ENCODE peak calls at places on chromosomes 7 and 10, in nine cellular contexts. M is IMR-90, T is right lobe of liver, Z is stomach, P is Peyer's patch, H is body of pancreas, F is transverse colon, A is sigmoid colon, Q is breast epithelium. I is an unnamed sample. For H3K4me1, the result is how much of the 10 kb centered on the place peaks cover.

GRCh38 chr10:44364566-44364965 is 20.3 kb downstream of the CXCL12 start:
- DNase-seq in M (no peak), T (no peak), Z (no peak), P (no peak), H (no peak), F (no peak), A (no peak), Q (no peak), I (no peak)

GRCh38 chr7:81583882-81584533 is 185.8 kb downstream of the HGF start:
- DNase-seq in M (no peak), T (no peak), Z (no peak), P (no peak), H (no peak), F (no peak), A (no peak), Q (no peak), I (no peak)

GRCh38 chr10:29032229-29032628 is 256.6 kb upstream of the LYZL1 start:
- DNase-seq in M (no peak), T (no peak), Z (no peak), P (no peak), H (no peak), F (no peak), A (no peak), Q (no peak), I (no peak)

GRCh38 chr10:1142596-1142995 is 86.4 kb downstream of the WDR37 start:
- DNase-seq in M (no peak), T (no peak), Z (no peak), P (no peak), H (no peak), F (no peak), A (no peak), Q (no peak), I (no peak)

GRCh38 chr10:105138287-105138854 is 497.3 kb downstream of the SORCS3 start:
- DNase-seq in M (no peak), T (no peak), Z (no peak), P (no peak), H (no peak), F (no peak), A (no peak), Q (no peak), I (no peak)

GRCh38 chr7:143467724-143468123 is 9.9 kb upstream of the TAS2R41 start:
- DNase-seq in M (no peak), T (no peak), Z (no peak), P (no peak), H (no peak), F (no peak), A (no peak), Q (no peak), I (no peak)

GRCh38 chr7:105321754-105322455 is 66.8 kb downstream of the SRPK2 start:
- DNase-seq in M (no peak), T (no peak), Z (no peak), P (no peak), H (no peak), F (no peak), A (no peak), Q (no peak), I (no peak)

GRCh38 chr7:157875230-157876179 is 538.7 kb downstream of the DNAJB6 start:
- DNase-seq in M (no peak), T (no peak), Z (peak), P (no peak), H (no peak), F (no peak), A (no peak), Q (no peak), I (no peak)

GRCh38 chr10:31319602-31320178 is 674 bp downstream of the ZEB1 start:
- DNase-seq in M (no peak), T (no peak), Z (no peak), P (no peak), H (no peak), F (no peak), A (no peak), Q (no peak), I (no peak)

GRCh38 chr7:158266817-158267736 is 320.5 kb downstream of the PTPRN2 start:
- DNase-seq in M (no peak), T (no peak), Z (peak), P (no peak), H (no peak), F (peak), A (peak), Q (peak), I (peak)

GRCh38 chr7:27119412-27119911 is 11.1 kb downstream of the HOXA4 start:
- DNase-seq in M (peak), T (no peak), Z (no peak), P (no peak), H (no peak), F (no peak), A (no peak), Q (no peak), I (no peak)

GRCh38 chr7:131529617-131530016 is 26.8 kb downstream of the PODXL start:
- DNase-seq in M (no peak), T (no peak), Z (no peak), P (no peak), H (no peak), F (no peak), A (no peak), Q (no peak), I (no peak)

GRCh38 chr10:102230861-102231356 is 4.8 kb downstream of the ELOVL3 start:
- DNase-seq in M (no peak), T (peak), Z (peak), P (peak), H (peak), F (peak), A (no peak), Q (no peak), I (peak)

GRCh38 chr10:126686732-126687693 is 16.5 kb upstream of the C10orf90 start:
- DNase-seq in M (no peak), T (no peak), Z (no peak), P (no peak), H (no peak), F (no peak), A (no peak), Q (no peak), I (no peak)

GRCh38 chr10:29636178-29636577 is 1.4 kb upstream of the SVIL start:
- DNase-seq in M (peak), T (no peak), Z (no peak), P (no peak), H (no peak), F (no peak), A (no peak), Q (no peak), I (no peak)

GRCh38 chr10:60230892-60231291 is 158.8 kb downstream of the ANK3 start:
- DNase-seq in M (peak), T (no peak), Z (no peak), P (no peak), H (no peak), F (no peak), A (no peak), Q (no peak), I (no peak)

GRCh38 chr7:38863609-38864291 is 45.2 kb downstream of the VPS41 start:
- DNase-seq in M (no peak), T (peak), Z (peak), P (no peak), H (peak), F (no peak), A (no peak), Q (no peak), I (no peak)

GRCh38 chr10:102646610-102647432 is 2.5 kb downstream of the TRIM8 start:
- DNase-seq in M (peak), T (no peak), Z (peak), P (peak), H (peak), F (peak), A (no peak), Q (no peak), I (no peak)

GRCh38 chr10:128623776-128624175 is 497.6 kb upstream of the MKI67 start:
- DNase-seq in M (no peak), T (no peak), Z (no peak), P (no peak), H (no peak), F (no peak), A (no peak), Q (no peak), I (no peak)

GRCh38 chr7:106537119-106537518 is 123.8 kb downstream of the CCDC71L start:
- DNase-seq in M (no peak), T (no peak), Z (no peak), P (no peak), H (no peak), F (no peak), A (no peak), Q (no peak), I (no peak)

GRCh38 chr10:119199231-119199992 is 8.0 kb upstream of the GRK5 start:
- DNase-seq in M (peak), T (no peak), Z (peak), P (peak), H (peak), F (peak), A (peak), Q (peak), I (peak)

GRCh38 chr10:78248651-78249464 is 215.2 kb downstream of the RPS24 start:
- DNase-seq in M (peak), T (no peak), Z (no peak), P (no peak), H (peak), F (no peak), A (no peak), Q (no peak), I (no peak)

GRCh38 chr7:98054585-98054984 is 52.1 kb upstream of the LMTK2 start:
- DNase-seq in M (no peak), T (no peak), Z (no peak), P (no peak), H (no peak), F (no peak), A (no peak), Q (no peak), I (no peak)

GRCh38 chr10:122019414-122019975 is 30.5 kb downstream of the TACC2 start:
- DNase-seq in M (no peak), T (peak), Z (peak), P (no peak), H (peak), F (peak), A (no peak), Q (peak), I (peak)

GRCh38 chr10:110471566-110472139 is 26.1 kb upstream of the DUSP5 start:
- DNase-seq in M (peak), T (no peak), Z (no peak), P (no peak), H (no peak), F (no peak), A (no peak), Q (no peak), I (no peak)

GRCh38 chr10:24349379-24350110 is 140.6 kb downstream of the KIAA1217 start:
- DNase-seq in M (peak), T (no peak), Z (no peak), P (no peak), H (no peak), F (no peak), A (no peak), Q (no peak), I (no peak)

GRCh38 chr10:110481948-110482347 is 15.8 kb upstream of the DUSP5 start:
- DNase-seq in M (no peak), T (no peak), Z (no peak), P (no peak), H (no peak), F (no peak), A (no peak), Q (no peak), I (no peak)

GRCh38 chr7:117250801-117251200 is 72.1 kb downstream of the WNT2 start:
- DNase-seq in M (peak), T (no peak), Z (no peak), P (no peak), H (no peak), F (no peak), A (no peak), Q (no peak), I (no peak)

GRCh38 chr7:4724648-4725013 is 42.5 kb downstream of the FOXK1 start:
- DNase-seq in M (peak), T (no peak), Z (no peak), P (no peak), H (no peak), F (no peak), A (no peak), Q (no peak), I (no peak)

GRCh38 chr10:73647211-73647874 is 6.1 kb upstream of the MYOZ1 start:
- DNase-seq in M (no peak), T (no peak), Z (peak), P (peak), H (peak), F (peak), A (peak), Q (peak), I (peak)

GRCh38 chr10:1552881-1553595 is 184.3 kb downstream of the ADARB2 start:
- DNase-seq in M (no peak), T (peak), Z (no peak), P (no peak), H (no peak), F (no peak), A (peak), Q (peak), I (no peak)

GRCh38 chr10:79273603-79274002 is 73.7 kb upstream of the PPIF start:
- DNase-seq in M (no peak), T (no peak), Z (no peak), P (no peak), H (no peak), F (no peak), A (peak), Q (no peak), I (peak)

GRCh38 chr10:79277579-79277978 is 69.7 kb upstream of the PPIF start:
- DNase-seq in M (no peak), T (no peak), Z (no peak), P (no peak), H (no peak), F (no peak), A (no peak), Q (no peak), I (no peak)

GRCh38 chr10:79274279-79275104 is 72.8 kb upstream of the PPIF start:
- DNase-seq in M (no peak), T (no peak), Z (peak), P (no peak), H (peak), F (peak), A (peak), Q (no peak), I (peak)

GRCh38 chr10:79275105-79275430 is 72.2 kb upstream of the PPIF start:
- DNase-seq in M (no peak), T (no peak), Z (no peak), P (no peak), H (no peak), F (no peak), A (no peak), Q (no peak), I (no peak)

GRCh38 chr10:79275431-79275851 is 71.8 kb upstream of the PPIF start:
- DNase-seq in M (no peak), T (no peak), Z (peak), P (no peak), H (no peak), F (no peak), A (peak), Q (peak), I (no peak)
- H3K4me1 ChIP-seq in M (under half), T (under half), Z (under half), P (under half), H (half or more), F (under half), A (half or more), Q (under half), I (under half)

GRCh38 chr10:113511419-113511818 is 41.4 kb upstream of the HABP2 start:
- DNase-seq in M (no peak), T (no peak), Z (no peak), P (no peak), H (no peak), F (no peak), A (no peak), Q (no peak), I (no peak)
- TF ChIP-seq POLR2A in M (no peak), T (no peak), Z (no peak), P (no peak), H (no peak), F (no peak), A (no peak), Q (no peak), I (no peak)

GRCh38 chr10:112087953-112088352 is 95.6 kb downstream of the GPAM start:
- DNase-seq in M (no peak), T (no peak), Z (no peak), P (no peak), H (no peak), F (no peak), A (no peak), Q (no peak), I (no peak)

GRCh38 chr10:112094984-112095383 is 88.6 kb downstream of the GPAM start:
- DNase-seq in M (no peak), T (no peak), Z (no peak), P (no peak), H (no peak), F (no peak), A (no peak), Q (no peak), I (no peak)

GRCh38 chr10:112092529-112092928 is 91.0 kb downstream of the GPAM start:
- DNase-seq in M (no peak), T (no peak), Z (no peak), P (no peak), H (no peak), F (no peak), A (no peak), Q (no peak), I (no peak)
- H3K4me1 ChIP-seq in M (under half), T (under half), Z (under half), P (under half), H (under half), F (under half), A (under half), Q (under half), I (under half)

GRCh38 chr7:150432915-150433892 is 17.2 kb upstream of the GIMAP8 start:
- DNase-seq in M (no peak), T (no peak), Z (no peak), P (peak), H (peak), F (peak), A (no peak), Q (no peak), I (no peak)
- TF ChIP-seq POLR2A in M (no peak), T (no peak), Z (no peak), P (no peak), H (no peak), F (no peak), A (no peak), Q (no peak), I (no peak)

GRCh38 chr10:48606530-48607355 is 1.9 kb upstream of the ARHGAP22 start:
- DNase-seq in M (peak), T (no peak), Z (no peak), P (no peak), H (peak), F (peak), A (peak), Q (no peak), I (peak)

GRCh38 chr10:48607356-48608278 is 2.7 kb upstream of the ARHGAP22 start:
- DNase-seq in M (peak), T (no peak), Z (no peak), P (no peak), H (no peak), F (no peak), A (peak), Q (no peak), I (no peak)

GRCh38 chr10:48605264-48605615 is 367 bp upstream of the ARHGAP22 start:
- DNase-seq in M (peak), T (no peak), Z (no peak), P (no peak), H (no peak), F (no peak), A (no peak), Q (no peak), I (no peak)

GRCh38 chr10:48604408-48605263 is at the start of gene ARHGAP22:
- DNase-seq in M (peak), T (no peak), Z (no peak), P (peak), H (peak), F (peak), A (peak), Q (no peak), I (peak)

DNA sequence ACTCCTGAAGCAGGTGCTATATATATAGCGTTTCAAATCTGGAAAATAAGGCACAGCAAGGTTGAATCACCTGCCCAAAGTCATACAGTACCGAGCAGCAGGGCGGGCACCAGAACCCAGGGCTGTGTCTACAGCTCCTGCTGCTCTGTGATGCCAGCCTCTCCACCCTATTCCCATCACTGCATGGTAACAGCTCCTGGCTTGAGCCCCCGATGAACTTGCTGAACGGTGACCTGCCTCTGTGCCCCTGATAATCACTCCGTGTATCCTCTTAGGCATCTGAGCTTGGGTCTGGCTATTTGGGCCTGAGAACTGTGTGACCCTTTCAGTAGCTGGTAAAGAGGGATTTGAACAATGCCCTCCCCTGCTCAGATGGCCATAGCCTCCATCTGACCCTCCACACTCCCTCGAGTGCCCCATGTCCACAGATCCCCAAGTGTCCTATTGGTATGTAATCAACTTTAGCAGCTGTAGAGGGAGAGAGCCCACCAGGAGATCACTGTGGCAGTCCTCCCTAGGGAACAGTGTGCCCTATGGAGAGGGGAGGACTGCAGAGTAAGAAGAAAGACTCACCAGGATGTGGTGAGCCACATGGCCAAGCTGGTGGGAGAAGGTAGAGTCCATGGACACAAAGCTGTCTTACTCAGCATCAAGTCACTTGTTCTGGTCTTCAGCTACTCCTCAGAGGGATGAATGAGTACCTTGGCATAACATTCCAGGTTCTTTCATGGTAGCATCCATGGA is 1.1 kb upstream of the ARHGAP22 start:
- DNase-seq in M (peak), T (no peak), Z (no peak), P (no peak), H (no peak), F (no peak), A (peak), Q (no peak), I (peak)
- H3K4me1 ChIP-seq in M (under half), T (under half), Z (under half), P (under half), H (under half), F (under half), A (under half), Q (under half), I (under half)

GRCh38 chr10:134743-135600 is at the start of gene ZMYND11:
- DNase-seq in M (peak), T (peak), Z (peak), P (peak), H (peak), F (peak), A (peak), Q (peak), I (peak)

GRCh38 chr10:136465-136762 is 1.2 kb downstream of the ZMYND11 start:
- DNase-seq in M (no peak), T (no peak), Z (no peak), P (no peak), H (no peak), F (no peak), A (no peak), Q (no peak), I (no peak)

GRCh38 chr10:137031-137430 is 1.8 kb downstream of the ZMYND11 start:
- DNase-seq in M (peak), T (no peak), Z (no peak), P (peak), H (no peak), F (no peak), A (no peak), Q (no peak), I (no peak)

GRCh38 chr10:134205-134742 is 981 bp upstream of the ZMYND11 start:
- DNase-seq in M (peak), T (no peak), Z (no peak), P (no peak), H (no peak), F (no peak), A (no peak), Q (no peak), I (no peak)

DNA sequence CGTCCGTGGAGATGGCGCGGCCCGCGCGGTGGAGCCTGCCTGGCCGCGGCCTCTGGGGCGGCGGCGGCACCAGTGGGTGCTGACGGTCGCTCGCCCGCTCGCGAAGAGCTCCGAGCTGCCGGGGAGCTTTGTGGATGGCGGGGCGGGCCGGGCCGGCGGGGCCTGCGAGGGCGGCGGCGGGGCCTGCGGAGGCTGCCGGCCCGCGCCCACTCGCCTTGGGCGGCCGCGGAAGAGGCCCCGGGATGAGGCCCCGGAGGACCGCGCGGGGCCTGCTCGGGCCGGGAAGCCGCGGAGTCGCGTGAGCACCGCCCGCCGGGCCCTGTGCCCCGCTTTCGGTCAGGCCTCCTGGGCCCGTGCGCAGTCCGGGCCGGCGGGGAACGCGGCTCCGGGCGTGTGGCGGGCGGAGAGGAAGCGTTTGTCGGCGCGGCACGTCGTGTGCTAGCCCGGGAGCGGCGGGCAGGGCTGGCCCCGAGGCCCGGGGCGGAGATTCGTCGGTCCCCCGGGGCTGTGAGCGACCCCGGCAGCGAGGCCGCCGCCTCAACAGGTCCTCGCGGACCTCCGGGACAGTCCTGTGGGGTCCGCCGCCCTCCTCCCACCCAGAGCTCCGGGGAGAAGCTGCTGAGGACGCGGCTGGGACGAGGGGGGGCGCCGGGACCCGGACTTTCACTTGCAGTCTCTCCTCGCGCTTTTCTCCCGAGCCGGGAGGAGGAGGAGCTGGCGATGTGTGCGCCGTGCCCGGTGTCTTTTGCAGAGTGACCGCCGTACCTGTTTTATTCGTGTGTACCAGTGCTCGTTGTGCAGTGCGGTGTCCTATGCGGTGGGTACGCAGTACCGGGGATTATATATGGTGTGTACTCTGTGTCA is 578 bp downstream of the ZMYND11 start:
- DNase-seq in M (peak), T (peak), Z (peak), P (peak), H (peak), F (peak), A (peak), Q (peak), I (peak)
- TF ChIP-seq POLR2A in M (peak), T (peak), Z (no peak), P (peak), H (peak), F (peak), A (no peak), Q (no peak), I (peak)

I was measured in upper lobe of left lung.